ENCODE peak calls at places on chromosomes 1 and 21, in seven cellular contexts. C is AG10803, G is kidney, Y is brain microvascular endothelial cell, H is bronchial epithelial cell, V is lower lobe of right lung, B is uterus. T is an unnamed sample.

GRCh38 chr21:44814498-44815023 is 3.3 kb downstream of the SUMO3 start:
- DNase-seq in G (no peak), B (no peak), Y (no peak), H (no peak), V (no peak), C (no peak), T (no peak)

GRCh38 chr1:94974824-94975223 is 47.9 kb upstream of the CNN3 start:
- DNase-seq in G (no peak), V (no peak), C (peak), Y (peak), H (peak), B (no peak), T (no peak)

GRCh38 chr1:226656201-226656600 is 82.9 kb downstream of the ITPKB start:
- DNase-seq in V (no peak), G (peak), B (no peak), C (no peak), H (no peak), Y (no peak), T (peak)

GRCh38 chr1:153842006-153842471 is 66.8 kb downstream of the SLC27A3 start:
- DNase-seq in V (no peak), C (peak), H (no peak), B (no peak), Y (peak), G (no peak), T (no peak)

GRCh38 chr1:235500971-235501540 is 3.2 kb downstream of the B3GALNT2 start:
- DNase-seq in Y (peak), V (no peak), C (no peak), B (no peak), G (no peak), H (peak), T (no peak)

GRCh38 chr1:30469426-30469825 is 254.0 kb downstream of the MATN1 start:
- DNase-seq in H (no peak), V (no peak), G (peak), C (no peak), B (no peak), Y (no peak), T (no peak)

GRCh38 chr1:77282187-77282865 is 507 bp downstream of the AK5 start:
- DNase-seq in G (peak), Y (no peak), C (peak), B (no peak), H (no peak), V (peak), T (no peak)

GRCh38 chr1:5768014-5768413 is 224.2 kb downstream of the NPHP4 start:
- DNase-seq in H (no peak), V (no peak), G (no peak), Y (no peak), C (no peak), B (no peak), T (no peak)

GRCh38 chr1:45243476-45244343 is 37.3 kb upstream of the ZSWIM5 start:
- DNase-seq in Y (peak), H (no peak), B (no peak), V (no peak), C (no peak), G (no peak), T (no peak)

GRCh38 chr1:182340233-182341058 is 51.1 kb downstream of the GLUL start:
- DNase-seq in H (peak), G (no peak), Y (peak), B (peak), C (peak), V (no peak), T (no peak)

GRCh38 chr1:194935864-194936263 is 1672.4 kb downstream of the KCNT2 start:
- DNase-seq in B (no peak), C (no peak), Y (no peak), H (no peak), V (no peak), G (no peak), T (no peak)

GRCh38 chr21:44887126-44887806 is 13.8 kb upstream of the PTTG1IP start:
- DNase-seq in G (no peak), B (no peak), V (no peak), Y (no peak), C (no peak), H (no peak), T (no peak)

GRCh38 chr1:22452401-22452963 is 831 bp downstream of the ZBTB40 start:
- DNase-seq in Y (no peak), V (no peak), B (no peak), G (no peak), H (peak), C (peak), T (no peak)

GRCh38 chr1:165235158-165235776 is 121.2 kb downstream of the LMX1A start:
- DNase-seq in B (no peak), H (no peak), C (no peak), V (no peak), Y (no peak), G (peak), T (no peak)

GRCh38 chr21:38170283-38170682 is 86.5 kb upstream of the KCNJ15 start:
- DNase-seq in G (no peak), V (peak), B (no peak), C (peak), Y (peak), H (peak), T (no peak)
- TF ChIP-seq CTCF in G (peak), V (peak), B (no peak), C (peak), Y (peak), H (peak), T (no peak)

GRCh38 chr1:161100534-161100933 is 2.4 kb downstream of the KLHDC9 start:
- DNase-seq in H (no peak), V (no peak), C (no peak), G (no peak), Y (no peak), B (no peak), T (no peak)

GRCh38 chr1:161096514-161096913 is 1.6 kb upstream of the KLHDC9 start:
- DNase-seq in C (peak), H (peak), Y (no peak), G (no peak), V (no peak), B (no peak), T (peak)

GRCh38 chr1:161096015-161096414 is 2.1 kb upstream of the KLHDC9 start:
- DNase-seq in Y (no peak), B (no peak), H (no peak), V (no peak), G (no peak), C (no peak), T (peak)

GRCh38 chr1:161099090-161099802 is 1.1 kb downstream of the KLHDC9 start:
- DNase-seq in Y (no peak), C (no peak), V (no peak), G (no peak), H (no peak), B (no peak), T (peak)

GRCh38 chr1:161098161-161099068 is at the start of gene KLHDC9:
- DNase-seq in Y (peak), B (peak), V (peak), H (peak), C (peak), G (peak), T (no peak)
- H3K4me3 ChIP-seq in Y (peak), B (peak), V (peak), H (peak), C (peak), G (peak), T (peak)

GRCh38 chr1:119549719-119550141 is 42.7 kb downstream of the HSD3B1 start:
- DNase-seq in H (peak), B (no peak), Y (peak), G (no peak), C (peak), V (peak), T (no peak)
- TF ChIP-seq CTCF in H (peak), B (peak), Y (peak), G (peak), C (peak), V (peak), T (no peak)

GRCh38 chr1:16226495-16227179 is 10.3 kb downstream of the CPLANE2 start:
- DNase-seq in G (peak), H (no peak), Y (no peak), V (peak), C (no peak), B (no peak), T (no peak)
- H3K4me3 ChIP-seq in G (peak), H (no peak), Y (peak), V (peak), C (no peak), B (no peak), T (no peak)

GRCh38 chr1:92486251-92487077 is at the start of gene GFI1:
- DNase-seq in V (peak), Y (no peak), H (no peak), G (peak), B (no peak), C (no peak), T (no peak)

GRCh38 chr1:92484171-92484471 is 2.6 kb downstream of the GFI1 start:
- DNase-seq in C (no peak), V (peak), H (no peak), Y (no peak), B (no peak), G (peak), T (no peak)

GRCh38 chr1:92487078-92487605 is 417 bp upstream of the GFI1 start:
- DNase-seq in H (no peak), B (no peak), Y (no peak), C (no peak), V (no peak), G (no peak), T (no peak)

GRCh38 chr1:92484472-92485373 is 2.0 kb downstream of the GFI1 start:
- DNase-seq in B (no peak), V (peak), G (peak), H (no peak), C (no peak), Y (no peak), T (no peak)

DNA sequence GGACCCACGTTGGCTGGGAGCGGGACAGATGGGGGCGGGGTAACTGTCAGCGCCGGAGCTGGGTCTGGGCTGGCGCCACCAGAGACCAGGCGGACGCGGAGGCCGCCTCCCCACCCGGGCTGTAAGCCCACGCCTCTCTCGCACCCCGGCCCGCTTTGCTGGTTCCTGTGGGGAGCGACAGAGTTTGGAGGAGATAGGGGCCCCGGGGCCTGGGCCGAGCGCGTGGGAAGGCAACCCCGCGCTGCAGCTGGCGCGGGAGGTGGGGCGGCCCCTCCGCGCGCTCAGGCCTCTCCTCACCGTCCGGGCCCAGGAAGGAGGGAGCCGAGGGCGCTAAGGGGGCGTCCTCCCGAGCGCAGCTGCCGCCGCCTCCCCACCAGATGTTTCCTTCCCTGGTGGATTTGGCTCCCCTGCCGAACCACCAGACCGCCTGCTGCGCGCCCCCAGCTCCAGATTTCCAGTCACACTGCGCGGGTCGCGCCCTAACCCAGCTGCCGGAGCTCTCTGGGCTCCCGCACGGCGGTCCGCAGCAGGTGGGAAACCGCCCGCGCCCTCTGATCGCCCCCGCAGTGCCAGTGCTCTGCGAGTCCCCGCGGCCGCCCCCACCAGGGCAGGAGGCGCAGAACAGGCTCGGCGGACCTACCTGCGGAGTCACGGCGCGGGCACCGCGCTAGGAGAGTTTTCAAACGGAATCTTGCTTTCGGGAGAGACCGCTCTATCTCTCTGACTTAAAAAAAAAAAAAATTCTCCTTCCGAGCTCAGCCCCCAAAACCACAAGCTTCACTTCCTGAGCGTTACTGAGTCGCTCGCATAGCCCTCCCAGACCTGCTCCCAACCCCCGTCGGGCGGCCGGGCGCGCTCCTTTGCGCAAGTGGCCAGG is 1.1 kb downstream of the GFI1 start:
- DNase-seq in V (peak), H (no peak), Y (no peak), B (no peak), C (no peak), G (peak), T (no peak)
- TF ChIP-seq CTCF in V (peak), H (peak), Y (peak), B (no peak), C (peak), G (peak), T (no peak)

GRCh38 chr1:61053712-61054608 is 28.4 kb upstream of the NFIA start:
- DNase-seq in V (peak), Y (no peak), C (no peak), G (peak), B (peak), H (no peak), T (no peak)
- H3K4me3 ChIP-seq in V (peak), Y (peak), C (peak), G (peak), B (peak), H (peak), T (peak)